ENCODE peak calls at places on chromosomes 13 and 19, in five cellular contexts. One of them, this sample, is unnamed.

GRCh38 chr13:39451301-39451700 is 151.7 kb downstream of the LHFPL6 start:
- DNase-seq in cardiac fibroblast: peak; percentile 71
- DNase-seq in BJ: no peak
- DNase-seq in activated CD8-positive, alpha-beta memory T cell treated with anti-CD3 and anti-CD28 coated beads for 24 hours: no peak
- DNase-seq in GM12864: no peak
- DNase-seq in this sample: peak; percentile 68

GRCh38 chr13:103288114-103288513 is 221.9 kb upstream of the SLC10A2 start:
- DNase-seq in cardiac fibroblast: peak; percentile 31
- DNase-seq in BJ: no peak
- DNase-seq in activated CD8-positive, alpha-beta memory T cell treated with anti-CD3 and anti-CD28 coated beads for 24 hours: no peak
- DNase-seq in GM12864: no peak
- DNase-seq in this sample: peak; percentile 19

GRCh38 chr19:58181902-58182576 is 822 bp upstream of the ZNF274 start:
- DNase-seq in cardiac fibroblast: peak; percentile 68
- DNase-seq in BJ: no peak
- DNase-seq in activated CD8-positive, alpha-beta memory T cell treated with anti-CD3 and anti-CD28 coated beads for 24 hours: peak; percentile 75
- DNase-seq in GM12864: no peak
- DNase-seq in this sample: peak; percentile 26

GRCh38 chr19:4866595-4867424 is 657 bp downstream of the PLIN3 start:
- DNase-seq in cardiac fibroblast: peak; percentile 45
- DNase-seq in activated CD8-positive, alpha-beta memory T cell treated with anti-CD3 and anti-CD28 coated beads for 24 hours: peak; percentile 78
- DNase-seq in BJ: no peak
- DNase-seq in GM12864: no peak
- DNase-seq in this sample: peak; percentile 27

GRCh38 chr19:55005684-55006488 is 32.2 kb downstream of the GP6 start:
- DNase-seq in cardiac fibroblast: peak; percentile 65
- DNase-seq in activated CD8-positive, alpha-beta memory T cell treated with anti-CD3 and anti-CD28 coated beads for 24 hours: peak; percentile 77
- DNase-seq in BJ: no peak
- DNase-seq in GM12864: peak; percentile 49
- DNase-seq in this sample: peak; percentile 52

GRCh38 chr13:110284809-110285519 is 22.0 kb downstream of the COL4A1 start:
- DNase-seq in cardiac fibroblast: peak; percentile 58
- DNase-seq in GM12864: no peak
- DNase-seq in BJ: no peak
- DNase-seq in activated CD8-positive, alpha-beta memory T cell treated with anti-CD3 and anti-CD28 coated beads for 24 hours: no peak
- DNase-seq in this sample: peak; percentile 86

GRCh38 chr13:66977156-66977555 is 253.0 kb downstream of the PCDH9 start:
- DNase-seq in BJ: no peak
- DNase-seq in GM12864: no peak
- DNase-seq in cardiac fibroblast: peak; percentile 12
- DNase-seq in activated CD8-positive, alpha-beta memory T cell treated with anti-CD3 and anti-CD28 coated beads for 24 hours: no peak
- DNase-seq in this sample: no peak

GRCh38 chr13:20664304-20664703 is 39.2 kb upstream of the IL17D start:
- DNase-seq in BJ: no peak
- DNase-seq in activated CD8-positive, alpha-beta memory T cell treated with anti-CD3 and anti-CD28 coated beads for 24 hours: no peak
- DNase-seq in cardiac fibroblast: no peak
- DNase-seq in GM12864: no peak
- DNase-seq in this sample: no peak

GRCh38 chr19:16628183-16628983 is at the start of gene MED26:
- DNase-seq in cardiac fibroblast: peak; percentile 90
- DNase-seq in BJ: peak; percentile 46
- DNase-seq in GM12864: peak; percentile 56
- DNase-seq in activated CD8-positive, alpha-beta memory T cell treated with anti-CD3 and anti-CD28 coated beads for 24 hours: peak; percentile 98
- DNase-seq in this sample: peak; percentile 84

GRCh38 chr19:58553799-58554493 is 959 bp downstream of the CHMP2A start:
- DNase-seq in cardiac fibroblast: no peak
- DNase-seq in GM12864: no peak
- DNase-seq in activated CD8-positive, alpha-beta memory T cell treated with anti-CD3 and anti-CD28 coated beads for 24 hours: no peak
- DNase-seq in BJ: no peak
- DNase-seq in this sample: no peak

GRCh38 chr13:113148407-113148806 is 10.0 kb upstream of the PROZ start:
- DNase-seq in activated CD8-positive, alpha-beta memory T cell treated with anti-CD3 and anti-CD28 coated beads for 24 hours: peak; percentile 19
- DNase-seq in cardiac fibroblast: no peak
- DNase-seq in BJ: no peak
- DNase-seq in GM12864: no peak
- DNase-seq in this sample: no peak

GRCh38 chr13:111129465-111130110 is 14.5 kb downstream of the ARHGEF7 start:
- DNase-seq in cardiac fibroblast: no peak
- DNase-seq in GM12864: peak; percentile 68
- DNase-seq in activated CD8-positive, alpha-beta memory T cell treated with anti-CD3 and anti-CD28 coated beads for 24 hours: no peak
- DNase-seq in BJ: no peak
- DNase-seq in this sample: no peak

GRCh38 chr19:41928221-41928683 is at the start of gene ERFL:
- DNase-seq in activated CD8-positive, alpha-beta memory T cell treated with anti-CD3 and anti-CD28 coated beads for 24 hours: no peak
- DNase-seq in GM12864: no peak
- DNase-seq in cardiac fibroblast: no peak
- DNase-seq in BJ: no peak
- DNase-seq in this sample: no peak

GRCh38 chr13:47017476-47017875 is 120.6 kb upstream of the HTR2A start:
- DNase-seq in activated CD8-positive, alpha-beta memory T cell treated with anti-CD3 and anti-CD28 coated beads for 24 hours: no peak
- DNase-seq in BJ: no peak
- DNase-seq in GM12864: no peak
- DNase-seq in cardiac fibroblast: peak; percentile 63
- DNase-seq in this sample: peak; percentile 47

GRCh38 chr19:41872384-41872774 is 4.7 kb upstream of the CD79A start:
- DNase-seq in BJ: no peak
- DNase-seq in GM12864: no peak
- DNase-seq in cardiac fibroblast: peak; percentile 30
- DNase-seq in activated CD8-positive, alpha-beta memory T cell treated with anti-CD3 and anti-CD28 coated beads for 24 hours: peak; percentile 71
- DNase-seq in this sample: no peak

GRCh38 chr19:58183822-58184215 is 958 bp downstream of the ZNF274 start:
- DNase-seq in BJ: no peak
- DNase-seq in cardiac fibroblast: no peak
- DNase-seq in activated CD8-positive, alpha-beta memory T cell treated with anti-CD3 and anti-CD28 coated beads for 24 hours: no peak
- DNase-seq in GM12864: no peak
- DNase-seq in this sample: no peak

GRCh38 chr13:39602614-39603366 is at the start of gene LHFPL6:
- DNase-seq in GM12864: peak; percentile 21
- DNase-seq in cardiac fibroblast: peak; percentile 81
- DNase-seq in activated CD8-positive, alpha-beta memory T cell treated with anti-CD3 and anti-CD28 coated beads for 24 hours: peak; percentile 80
- DNase-seq in BJ: no peak
- DNase-seq in this sample: peak; percentile 72

This sample was measured in amniotic epithelial cell.